ENCODE peak calls at places on chromosomes 4 and X, in ten cellular contexts. One of them, this sample, is unnamed.

GRCh38 chr4:119286377-119287002 is 35.4 kb downstream of the FABP2 start:
- DNase-seq in AG10803: peak
- DNase-seq in fibroblast of pulmonary artery: peak
- DNase-seq in breast epithelium: no peak
- DNase-seq in lower lobe of right lung: no peak
- DNase-seq in ascending aorta: no peak
- DNase-seq in AG09309: peak
- DNase-seq in choroid plexus epithelial cell: peak
- DNase-seq in NB4: peak
- DNase-seq in fibroblast of mammary gland: peak
- DNase-seq in this sample: peak

GRCh38 chr4:52915131-52915645 is 53.1 kb downstream of the RASL11B start:
- DNase-seq in AG10803: no peak
- DNase-seq in fibroblast of pulmonary artery: no peak
- DNase-seq in breast epithelium: no peak
- DNase-seq in lower lobe of right lung: no peak
- DNase-seq in ascending aorta: no peak
- DNase-seq in AG09309: no peak
- DNase-seq in choroid plexus epithelial cell: no peak
- DNase-seq in NB4: no peak
- DNase-seq in fibroblast of mammary gland: peak
- DNase-seq in this sample: no peak

GRCh38 chrX:27354021-27354420 is 109.1 kb downstream of the PPP4R3C start:
- DNase-seq in AG10803: no peak
- DNase-seq in fibroblast of pulmonary artery: no peak
- DNase-seq in breast epithelium: no peak
- DNase-seq in lower lobe of right lung: no peak
- DNase-seq in ascending aorta: no peak
- DNase-seq in AG09309: no peak
- DNase-seq in choroid plexus epithelial cell: no peak
- DNase-seq in NB4: no peak
- DNase-seq in fibroblast of mammary gland: no peak
- DNase-seq in this sample: no peak

GRCh38 chr4:16893141-16893571 is 5.3 kb downstream of the LDB2 start:
- DNase-seq in AG10803: peak
- DNase-seq in fibroblast of pulmonary artery: peak
- DNase-seq in breast epithelium: no peak
- DNase-seq in lower lobe of right lung: no peak
- DNase-seq in ascending aorta: no peak
- DNase-seq in AG09309: no peak
- DNase-seq in choroid plexus epithelial cell: peak
- DNase-seq in NB4: no peak
- DNase-seq in fibroblast of mammary gland: peak
- DNase-seq in this sample: no peak

GRCh38 chr4:142752331-142752830 is 93.7 kb downstream of the INPP4B start:
- DNase-seq in AG10803: peak
- DNase-seq in fibroblast of pulmonary artery: peak
- DNase-seq in breast epithelium: no peak
- DNase-seq in lower lobe of right lung: no peak
- DNase-seq in ascending aorta: no peak
- DNase-seq in AG09309: no peak
- DNase-seq in choroid plexus epithelial cell: no peak
- DNase-seq in NB4: no peak
- DNase-seq in fibroblast of mammary gland: no peak
- DNase-seq in this sample: no peak

GRCh38 chr4:42104521-42104920 is 47.9 kb downstream of the BEND4 start:
- DNase-seq in AG10803: peak
- DNase-seq in fibroblast of pulmonary artery: peak
- DNase-seq in breast epithelium: no peak
- DNase-seq in lower lobe of right lung: no peak
- DNase-seq in ascending aorta: no peak
- DNase-seq in AG09309: no peak
- DNase-seq in choroid plexus epithelial cell: peak
- DNase-seq in NB4: peak
- DNase-seq in fibroblast of mammary gland: peak
- DNase-seq in this sample: peak

GRCh38 chrX:136209016-136209738 is 42.0 kb downstream of the MAP7D3 start:
- DNase-seq in AG10803: peak
- DNase-seq in fibroblast of pulmonary artery: peak
- DNase-seq in breast epithelium: no peak
- DNase-seq in lower lobe of right lung: no peak
- DNase-seq in ascending aorta: no peak
- DNase-seq in AG09309: no peak
- DNase-seq in choroid plexus epithelial cell: peak
- DNase-seq in NB4: peak
- DNase-seq in fibroblast of mammary gland: peak
- DNase-seq in this sample: peak

GRCh38 chr4:3471098-3471760 is 8.1 kb downstream of the DOK7 start:
- DNase-seq in AG10803: no peak
- DNase-seq in fibroblast of pulmonary artery: no peak
- DNase-seq in breast epithelium: no peak
- DNase-seq in lower lobe of right lung: peak
- DNase-seq in ascending aorta: no peak
- DNase-seq in AG09309: no peak
- DNase-seq in choroid plexus epithelial cell: no peak
- DNase-seq in NB4: no peak
- DNase-seq in fibroblast of mammary gland: no peak
- DNase-seq in this sample: no peak

GRCh38 chr4:22661443-22661842 is 31.3 kb upstream of the GBA3 start:
- DNase-seq in AG10803: peak
- DNase-seq in fibroblast of pulmonary artery: peak
- DNase-seq in breast epithelium: peak
- DNase-seq in lower lobe of right lung: no peak
- DNase-seq in ascending aorta: no peak
- DNase-seq in AG09309: no peak
- DNase-seq in choroid plexus epithelial cell: no peak
- DNase-seq in NB4: no peak
- DNase-seq in fibroblast of mammary gland: no peak
- DNase-seq in this sample: no peak

GRCh38 chr4:87819281-87819919 is 13.4 kb upstream of the MEPE start:
- DNase-seq in AG10803: peak
- DNase-seq in fibroblast of pulmonary artery: peak
- DNase-seq in breast epithelium: no peak
- DNase-seq in lower lobe of right lung: no peak
- DNase-seq in ascending aorta: no peak
- DNase-seq in AG09309: peak
- DNase-seq in choroid plexus epithelial cell: peak
- DNase-seq in NB4: no peak
- DNase-seq in fibroblast of mammary gland: peak
- DNase-seq in this sample: peak

GRCh38 chr4:186942745-186943606 is 219.3 kb upstream of the FAT1 start:
- DNase-seq in AG10803: peak
- DNase-seq in fibroblast of pulmonary artery: peak
- DNase-seq in breast epithelium: no peak
- DNase-seq in lower lobe of right lung: no peak
- DNase-seq in ascending aorta: no peak
- DNase-seq in AG09309: no peak
- DNase-seq in choroid plexus epithelial cell: peak
- DNase-seq in NB4: no peak
- DNase-seq in fibroblast of mammary gland: peak
- DNase-seq in this sample: no peak

GRCh38 chr4:47615385-47615784 is 130.3 kb downstream of the ATP10D start:
- DNase-seq in AG10803: peak
- DNase-seq in fibroblast of pulmonary artery: peak
- DNase-seq in breast epithelium: no peak
- DNase-seq in lower lobe of right lung: no peak
- DNase-seq in ascending aorta: no peak
- DNase-seq in AG09309: no peak
- DNase-seq in choroid plexus epithelial cell: peak
- DNase-seq in NB4: no peak
- DNase-seq in fibroblast of mammary gland: peak
- DNase-seq in this sample: peak

DNA sequence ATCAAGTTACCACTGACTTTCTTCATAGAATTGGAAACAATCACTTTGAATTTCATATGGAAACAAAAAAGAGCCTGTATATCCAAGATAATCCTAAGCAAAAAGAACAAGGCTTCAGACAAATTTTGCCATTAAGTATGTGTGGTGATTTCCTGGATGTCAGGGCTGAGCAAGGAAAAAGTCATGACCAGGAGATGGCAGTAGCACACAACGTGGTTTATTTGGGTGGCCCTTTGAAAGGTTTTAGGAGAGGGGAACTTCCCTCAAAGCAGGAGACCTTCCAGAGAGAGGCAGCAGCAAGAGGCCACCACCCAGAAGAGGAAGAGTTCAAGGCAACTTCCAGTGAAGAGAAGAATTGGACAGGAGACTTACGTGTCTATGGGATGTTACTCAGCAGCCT is 18.1 kb upstream of the ZXDB start:
- DNase-seq in AG10803: no peak
- DNase-seq in fibroblast of pulmonary artery: peak
- DNase-seq in breast epithelium: no peak
- DNase-seq in lower lobe of right lung: no peak
- DNase-seq in ascending aorta: no peak
- DNase-seq in AG09309: no peak
- DNase-seq in choroid plexus epithelial cell: peak
- DNase-seq in NB4: peak
- DNase-seq in fibroblast of mammary gland: peak
- DNase-seq in this sample: peak
- TF ChIP-seq CTCF in AG10803: peak
- TF ChIP-seq CTCF in fibroblast of pulmonary artery: peak
- TF ChIP-seq CTCF in breast epithelium: no peak
- TF ChIP-seq CTCF in lower lobe of right lung: no peak
- TF ChIP-seq CTCF in ascending aorta: peak
- TF ChIP-seq CTCF in AG09309: peak
- TF ChIP-seq CTCF in choroid plexus epithelial cell: peak
- TF ChIP-seq CTCF in NB4: peak
- TF ChIP-seq CTCF in fibroblast of mammary gland: peak
- TF ChIP-seq CTCF in this sample: peak

DNA sequence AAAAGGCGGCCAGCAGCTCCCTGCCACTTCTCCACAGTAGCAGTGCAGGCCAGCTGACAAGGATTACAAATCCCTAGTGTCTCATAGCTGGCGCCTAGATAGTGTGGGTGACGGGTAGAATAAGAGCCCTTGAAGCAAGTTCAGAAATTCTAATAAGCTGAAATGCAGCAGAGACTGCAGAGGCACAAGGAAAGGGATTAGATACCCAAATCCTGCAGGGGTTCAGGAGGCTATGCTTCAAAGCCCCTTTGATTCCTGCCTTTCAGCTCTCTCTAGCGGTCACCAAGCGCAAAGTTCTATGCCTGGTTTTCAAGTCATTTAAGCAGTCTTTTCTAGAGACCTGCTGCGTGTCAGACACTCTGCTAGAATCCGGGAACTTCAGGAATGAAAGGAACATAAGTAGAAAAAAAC is 79.2 kb downstream of the RLIM start:
- DNase-seq in AG10803: peak
- DNase-seq in fibroblast of pulmonary artery: peak
- DNase-seq in breast epithelium: no peak
- DNase-seq in lower lobe of right lung: no peak
- DNase-seq in ascending aorta: no peak
- DNase-seq in AG09309: no peak
- DNase-seq in choroid plexus epithelial cell: peak
- DNase-seq in NB4: peak
- DNase-seq in fibroblast of mammary gland: peak
- DNase-seq in this sample: peak
- TF ChIP-seq CTCF in AG10803: peak
- TF ChIP-seq CTCF in fibroblast of pulmonary artery: peak
- TF ChIP-seq CTCF in breast epithelium: no peak
- TF ChIP-seq CTCF in lower lobe of right lung: peak
- TF ChIP-seq CTCF in ascending aorta: peak
- TF ChIP-seq CTCF in AG09309: peak
- TF ChIP-seq CTCF in choroid plexus epithelial cell: peak
- TF ChIP-seq CTCF in NB4: peak
- TF ChIP-seq CTCF in fibroblast of mammary gland: peak
- TF ChIP-seq CTCF in this sample: peak

GRCh38 chr4:173317003-173317402 is 17.2 kb downstream of the HMGB2 start:
- DNase-seq in AG10803: no peak
- DNase-seq in fibroblast of pulmonary artery: no peak
- DNase-seq in breast epithelium: no peak
- DNase-seq in lower lobe of right lung: no peak
- DNase-seq in ascending aorta: no peak
- DNase-seq in AG09309: no peak
- DNase-seq in choroid plexus epithelial cell: peak
- DNase-seq in NB4: peak
- DNase-seq in fibroblast of mammary gland: no peak
- DNase-seq in this sample: no peak

GRCh38 chr4:173316060-173316459 is 18.1 kb downstream of the HMGB2 start:
- DNase-seq in AG10803: no peak
- DNase-seq in fibroblast of pulmonary artery: no peak
- DNase-seq in breast epithelium: no peak
- DNase-seq in lower lobe of right lung: no peak
- DNase-seq in ascending aorta: no peak
- DNase-seq in AG09309: no peak
- DNase-seq in choroid plexus epithelial cell: no peak
- DNase-seq in NB4: no peak
- DNase-seq in fibroblast of mammary gland: no peak
- DNase-seq in this sample: no peak

GRCh38 chr4:173314715-173315114 is 19.4 kb downstream of the HMGB2 start:
- DNase-seq in AG10803: no peak
- DNase-seq in fibroblast of pulmonary artery: no peak
- DNase-seq in breast epithelium: no peak
- DNase-seq in lower lobe of right lung: no peak
- DNase-seq in ascending aorta: no peak
- DNase-seq in AG09309: no peak
- DNase-seq in choroid plexus epithelial cell: no peak
- DNase-seq in NB4: no peak
- DNase-seq in fibroblast of mammary gland: no peak
- DNase-seq in this sample: no peak

GRCh38 chr4:173319696-173320095 is 14.5 kb downstream of the HMGB2 start:
- DNase-seq in AG10803: peak
- DNase-seq in fibroblast of pulmonary artery: peak
- DNase-seq in breast epithelium: no peak
- DNase-seq in lower lobe of right lung: no peak
- DNase-seq in ascending aorta: no peak
- DNase-seq in AG09309: no peak
- DNase-seq in choroid plexus epithelial cell: peak
- DNase-seq in NB4: peak
- DNase-seq in fibroblast of mammary gland: peak
- DNase-seq in this sample: peak

DNA sequence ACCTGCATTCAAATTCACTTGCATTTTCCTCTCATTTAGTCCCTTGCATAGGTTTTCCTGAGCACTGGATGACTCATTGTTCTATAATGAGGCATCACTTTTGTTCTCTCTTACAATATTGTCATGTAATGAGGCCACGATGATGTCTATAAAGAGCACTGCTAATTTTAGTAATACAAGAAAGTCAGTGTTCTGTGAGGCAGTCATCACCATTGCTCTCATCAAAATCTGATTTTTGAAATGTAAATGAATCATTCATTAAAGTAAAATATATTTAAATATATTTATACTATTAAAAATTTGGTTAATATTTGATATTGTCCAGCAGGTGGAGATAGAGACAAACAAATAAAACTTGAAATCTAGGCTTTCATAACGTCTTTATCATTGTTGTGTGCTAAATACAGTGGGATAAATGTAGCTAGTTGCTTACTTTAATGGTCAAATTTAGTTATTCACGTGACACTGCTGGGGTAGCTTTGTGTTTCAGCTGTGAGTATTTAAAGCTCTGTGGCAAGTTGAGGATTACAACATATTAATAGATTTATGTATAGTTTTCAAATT is 15.4 kb downstream of the HMGB2 start:
- DNase-seq in AG10803: peak
- DNase-seq in fibroblast of pulmonary artery: peak
- DNase-seq in breast epithelium: no peak
- DNase-seq in lower lobe of right lung: no peak
- DNase-seq in ascending aorta: no peak
- DNase-seq in AG09309: no peak
- DNase-seq in choroid plexus epithelial cell: peak
- DNase-seq in NB4: peak
- DNase-seq in fibroblast of mammary gland: peak
- DNase-seq in this sample: peak
- TF ChIP-seq CTCF in AG10803: peak
- TF ChIP-seq CTCF in fibroblast of pulmonary artery: peak
- TF ChIP-seq CTCF in breast epithelium: peak
- TF ChIP-seq CTCF in lower lobe of right lung: peak
- TF ChIP-seq CTCF in ascending aorta: peak
- TF ChIP-seq CTCF in AG09309: peak
- TF ChIP-seq CTCF in choroid plexus epithelial cell: peak
- TF ChIP-seq CTCF in NB4: no peak
- TF ChIP-seq CTCF in fibroblast of mammary gland: peak
- TF ChIP-seq CTCF in this sample: peak

GRCh38 chrX:11724122-11725017 is 33.7 kb upstream of the MSL3 start:
- DNase-seq in AG10803: peak
- DNase-seq in fibroblast of pulmonary artery: peak
- DNase-seq in breast epithelium: no peak
- DNase-seq in lower lobe of right lung: no peak
- DNase-seq in ascending aorta: no peak
- DNase-seq in AG09309: peak
- DNase-seq in choroid plexus epithelial cell: peak
- DNase-seq in NB4: peak
- DNase-seq in fibroblast of mammary gland: peak
- DNase-seq in this sample: peak
- TF ChIP-seq CTCF in AG10803: peak
- TF ChIP-seq CTCF in fibroblast of pulmonary artery: peak
- TF ChIP-seq CTCF in breast epithelium: peak
- TF ChIP-seq CTCF in lower lobe of right lung: peak
- TF ChIP-seq CTCF in ascending aorta: peak
- TF ChIP-seq CTCF in AG09309: peak
- TF ChIP-seq CTCF in choroid plexus epithelial cell: peak
- TF ChIP-seq CTCF in NB4: peak
- TF ChIP-seq CTCF in fibroblast of mammary gland: peak
- TF ChIP-seq CTCF in this sample: peak